ENCODE peak calls at places on chromosome 13, in seven cellular contexts. I is omental fat pad; J is activated naive CD8-positive, alpha-beta T cell treated with anti-CD3 and anti-CD28 coated beads, Interleukin-2, amount 10 ng/mL, durations not matched to agents 7 days and 5 days; X is CD4-positive, alpha-beta T cell; R is natural killer cell; W is naive thymus-derived CD8-positive, alpha-beta T cell; D is foreskin keratinocyte. L is an unnamed sample.

GRCh38 chr13:28494537-28494860 is 429 bp downstream of the FLT1 start:
- ATAC-seq in D (peak; percentile 26), I (peak; percentile 25), J (peak; percentile 19), X (no peak), W (no peak), R (no peak), L (peak; percentile 19)

GRCh38 chr13:95503662-95504061 is 48.9 kb upstream of the CLDN10 start:
- ATAC-seq in D (no peak), X (no peak), I (no peak), W (no peak), J (no peak), R (no peak), L (no peak)

GRCh38 chr13:60689571-60689970 is 292.6 kb downstream of the TDRD3 start:
- ATAC-seq in D (no peak), J (no peak), W (no peak), R (no peak), I (no peak), X (no peak), L (no peak)

GRCh38 chr13:42643076-42643475 is 69.1 kb downstream of the TNFSF11 start:
- ATAC-seq in X (no peak), J (no peak), I (no peak), W (no peak), R (no peak), D (no peak), L (no peak)

GRCh38 chr13:99374994-99375805 is 68.0 kb upstream of the GPR183 start:
- ATAC-seq in I (no peak), W (peak; percentile 93), D (no peak), J (peak; percentile 53), X (peak; percentile 86), R (peak; percentile 72), L (peak; percentile 78)

GRCh38 chr13:99071666-99072065 is 93.8 kb upstream of the DOCK9 start:
- ATAC-seq in J (no peak), X (no peak), W (no peak), R (no peak), I (no peak), D (no peak), L (no peak)

GRCh38 chr13:48602296-48603040 is 51.3 kb upstream of the CYSLTR2 start:
- ATAC-seq in I (no peak), X (no peak), R (no peak), D (peak; percentile 27), J (peak; percentile 54), W (no peak), L (no peak)

GRCh38 chr13:110109140-110109783 is 197.7 kb downstream of the COL4A1 start:
- ATAC-seq in I (no peak), R (no peak), X (no peak), W (no peak), J (no peak), D (no peak), L (no peak)

GRCh38 chr13:41050041-41050440 is 11.3 kb upstream of the WBP4 start:
- ATAC-seq in W (no peak), X (no peak), J (no peak), R (no peak), D (peak; percentile 44), I (no peak), L (peak; percentile 55)

GRCh38 chr13:40781717-40782116 is 7.7 kb upstream of the SLC25A15 start:
- ATAC-seq in I (no peak), J (no peak), D (no peak), X (no peak), W (no peak), R (no peak), L (no peak)

GRCh38 chr13:65914707-65915106 is 1315.4 kb downstream of the PCDH9 start:
- ATAC-seq in D (peak; percentile 22), I (no peak), R (no peak), J (no peak), X (no peak), W (no peak), L (no peak)

GRCh38 chr13:41917641-41918040 is 43.3 kb downstream of the VWA8 start:
- ATAC-seq in D (peak; percentile 44), W (peak; percentile 88), I (no peak), R (no peak), X (peak; percentile 64), J (peak; percentile 71), L (peak; percentile 18)

GRCh38 chr13:25064396-25064795 is 31.5 kb upstream of the PABPC3 start:
- ATAC-seq in J (no peak), W (no peak), I (no peak), R (no peak), X (no peak), D (no peak), L (no peak)

L was measured in esophagus mucosa.